ENCODE peak calls at places on chromosome 1, in four cellular contexts. One of them, this sample, is unnamed. For H3K9me3, H3K4me1 and H3K36me3, the result is how much of the 10 kb centered on the place peaks cover.

GRCh38 chr1:160646711-160647328 is at the start of gene SLAMF1:
- DNase-seq in right lobe of liver: no peak
- DNase-seq in fibroblast of lung: no peak
- DNase-seq in aorta: peak
- DNase-seq in this sample: no peak

GRCh38 chr1:229691362-229691761 is 65.3 kb downstream of the URB2 start:
- DNase-seq in right lobe of liver: no peak
- DNase-seq in fibroblast of lung: no peak
- DNase-seq in aorta: no peak
- DNase-seq in this sample: no peak

GRCh38 chr1:228870041-228870713 is 134.9 kb downstream of the RHOU start:
- DNase-seq in right lobe of liver: no peak
- DNase-seq in fibroblast of lung: peak
- DNase-seq in aorta: no peak
- DNase-seq in this sample: no peak

GRCh38 chr1:21579788-21580187 is 70.6 kb downstream of the ALPL start:
- DNase-seq in fibroblast of lung: no peak
- DNase-seq in right lobe of liver: no peak
- DNase-seq in aorta: no peak
- DNase-seq in this sample: no peak

GRCh38 chr1:248670003-248670402 is 14.7 kb upstream of the OR2T27 start:
- DNase-seq in right lobe of liver: no peak
- DNase-seq in fibroblast of lung: peak
- DNase-seq in aorta: no peak
- DNase-seq in this sample: no peak

GRCh38 chr1:53285969-53286760 is 41.7 kb downstream of the LRP8 start:
- DNase-seq in fibroblast of lung: no peak
- DNase-seq in right lobe of liver: no peak
- DNase-seq in aorta: no peak
- DNase-seq in this sample: peak

GRCh38 chr1:160625725-160626498 is 20.9 kb downstream of the SLAMF1 start:
- DNase-seq in fibroblast of lung: no peak
- DNase-seq in aorta: no peak
- DNase-seq in right lobe of liver: no peak
- DNase-seq in this sample: no peak

GRCh38 chr1:243343970-243344749 is 88.3 kb downstream of the SDCCAG8 start:
- DNase-seq in aorta: no peak
- DNase-seq in right lobe of liver: no peak
- DNase-seq in fibroblast of lung: peak
- DNase-seq in this sample: no peak

GRCh38 chr1:192530254-192530653 is 45.3 kb upstream of the RGS1 start:
- DNase-seq in right lobe of liver: no peak
- DNase-seq in fibroblast of lung: peak
- DNase-seq in aorta: no peak
- DNase-seq in this sample: no peak

GRCh38 chr1:59081795-59082194 is 215.1 kb upstream of the FGGY start:
- DNase-seq in aorta: no peak
- DNase-seq in fibroblast of lung: no peak
- DNase-seq in right lobe of liver: no peak
- DNase-seq in this sample: no peak

GRCh38 chr1:218101409-218101808 is 183.7 kb upstream of the RRP15 start:
- DNase-seq in fibroblast of lung: no peak
- DNase-seq in aorta: no peak
- DNase-seq in right lobe of liver: no peak
- DNase-seq in this sample: no peak

GRCh38 chr1:224542783-224543440 is 73.2 kb upstream of the CNIH3 start:
- DNase-seq in right lobe of liver: no peak
- DNase-seq in fibroblast of lung: peak
- DNase-seq in aorta: no peak
- DNase-seq in this sample: no peak

GRCh38 chr1:43509007-43509739 is 21.5 kb upstream of the PTPRF start:
- DNase-seq in aorta: no peak
- DNase-seq in fibroblast of lung: no peak
- DNase-seq in right lobe of liver: no peak
- DNase-seq in this sample: no peak

GRCh38 chr1:178886551-178886950 is 15.7 kb upstream of the ANGPTL1 start:
- DNase-seq in aorta: no peak
- DNase-seq in fibroblast of lung: no peak
- DNase-seq in right lobe of liver: no peak
- DNase-seq in this sample: no peak

GRCh38 chr1:44775078-44775929 is at the start of gene RPS8:
- DNase-seq in fibroblast of lung: peak
- DNase-seq in aorta: peak
- DNase-seq in right lobe of liver: peak
- DNase-seq in this sample: peak

GRCh38 chr1:245765241-245766000 is 610.6 kb downstream of the KIF26B start:
- DNase-seq in right lobe of liver: no peak
- DNase-seq in fibroblast of lung: peak
- DNase-seq in aorta: no peak
- DNase-seq in this sample: no peak

GRCh38 chr1:201025571-201026002 is 2.1 kb upstream of the KIF21B start:
- DNase-seq in fibroblast of lung: peak
- DNase-seq in aorta: peak
- DNase-seq in right lobe of liver: no peak
- DNase-seq in this sample: peak

GRCh38 chr1:150558761-150559626 is 9.8 kb downstream of the ADAMTSL4 start:
- DNase-seq in fibroblast of lung: no peak
- DNase-seq in right lobe of liver: peak
- DNase-seq in aorta: peak
- DNase-seq in this sample: peak

GRCh38 chr1:25206201-25206600 is 26.1 kb downstream of the SYF2 start:
- DNase-seq in right lobe of liver: no peak
- DNase-seq in aorta: no peak
- DNase-seq in fibroblast of lung: no peak
- DNase-seq in this sample: no peak

GRCh38 chr1:69328186-69328585 is 239.5 kb upstream of the LRRC7 start:
- DNase-seq in fibroblast of lung: no peak
- DNase-seq in aorta: no peak
- DNase-seq in right lobe of liver: no peak
- DNase-seq in this sample: no peak
- H3K9me3 ChIP-seq in fibroblast of lung: under half
- H3K9me3 ChIP-seq in aorta: under half
- H3K9me3 ChIP-seq in right lobe of liver: under half
- H3K9me3 ChIP-seq in this sample: under half

DNA sequence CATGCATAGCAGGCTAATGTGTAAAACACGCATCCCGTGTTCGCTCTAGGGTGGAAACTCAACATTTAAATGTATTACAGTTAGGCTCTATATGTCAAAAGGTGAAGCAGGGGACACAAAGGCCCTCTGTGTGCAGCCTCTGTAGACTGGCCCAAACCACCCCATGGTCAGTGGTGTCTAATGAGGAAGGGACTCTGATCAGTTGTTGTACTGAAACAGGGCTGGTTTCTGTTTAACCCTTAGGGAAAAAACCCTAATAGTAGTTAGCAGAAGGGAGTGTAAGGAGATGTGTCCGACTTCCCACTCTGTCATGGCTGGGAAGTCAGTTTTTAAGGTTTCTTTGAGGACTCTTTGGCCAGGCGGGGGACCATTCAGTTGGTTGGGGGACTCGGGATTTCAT is 21.5 kb upstream of the CD2 start:
- DNase-seq in fibroblast of lung: no peak
- DNase-seq in aorta: no peak
- DNase-seq in right lobe of liver: no peak
- DNase-seq in this sample: no peak
- H3K4me1 ChIP-seq in fibroblast of lung: under half
- H3K4me1 ChIP-seq in aorta: under half
- H3K4me1 ChIP-seq in right lobe of liver: under half
- H3K4me1 ChIP-seq in this sample: under half

GRCh38 chr1:183977717-183978116 is 59.8 kb downstream of the COLGALT2 start:
- DNase-seq in right lobe of liver: no peak
- DNase-seq in fibroblast of lung: no peak
- DNase-seq in aorta: no peak
- DNase-seq in this sample: no peak
- H3K36me3 ChIP-seq in right lobe of liver: under half
- H3K36me3 ChIP-seq in fibroblast of lung: under half
- H3K36me3 ChIP-seq in aorta: under half
- H3K36me3 ChIP-seq in this sample: under half

GRCh38 chr1:155694167-155694566 is 5.3 kb downstream of the DAP3 start:
- DNase-seq in fibroblast of lung: no peak
- DNase-seq in aorta: no peak
- DNase-seq in right lobe of liver: no peak
- DNase-seq in this sample: no peak
- H3K9me3 ChIP-seq in fibroblast of lung: under half
- H3K9me3 ChIP-seq in aorta: under half
- H3K9me3 ChIP-seq in right lobe of liver: under half
- H3K9me3 ChIP-seq in this sample: under half

GRCh38 chr1:54338479-54338878 is 67.7 kb downstream of the SSBP3 start:
- DNase-seq in aorta: no peak
- DNase-seq in fibroblast of lung: no peak
- DNase-seq in right lobe of liver: no peak
- DNase-seq in this sample: no peak
- H3K4me1 ChIP-seq in aorta: under half
- H3K4me1 ChIP-seq in fibroblast of lung: under half
- H3K4me1 ChIP-seq in right lobe of liver: under half
- H3K4me1 ChIP-seq in this sample: under half

GRCh38 chr1:216905781-216906180 is 182.6 kb upstream of the ESRRG start:
- DNase-seq in aorta: no peak
- DNase-seq in fibroblast of lung: no peak
- DNase-seq in right lobe of liver: no peak
- DNase-seq in this sample: no peak
- H3K36me3 ChIP-seq in aorta: under half
- H3K36me3 ChIP-seq in fibroblast of lung: under half
- H3K36me3 ChIP-seq in right lobe of liver: under half
- H3K36me3 ChIP-seq in this sample: under half

GRCh38 chr1:152227310-152227928 is 3.4 kb upstream of the HRNR start:
- DNase-seq in aorta: no peak
- DNase-seq in right lobe of liver: no peak
- DNase-seq in fibroblast of lung: peak
- DNase-seq in this sample: no peak

GRCh38 chr1:152224093-152224492 is at the start of gene HRNR:
- DNase-seq in aorta: no peak
- DNase-seq in right lobe of liver: no peak
- DNase-seq in fibroblast of lung: no peak
- DNase-seq in this sample: no peak

GRCh38 chr1:152225678-152226077 is 1.7 kb upstream of the HRNR start:
- DNase-seq in fibroblast of lung: no peak
- DNase-seq in aorta: no peak
- DNase-seq in right lobe of liver: no peak
- DNase-seq in this sample: no peak

DNA sequence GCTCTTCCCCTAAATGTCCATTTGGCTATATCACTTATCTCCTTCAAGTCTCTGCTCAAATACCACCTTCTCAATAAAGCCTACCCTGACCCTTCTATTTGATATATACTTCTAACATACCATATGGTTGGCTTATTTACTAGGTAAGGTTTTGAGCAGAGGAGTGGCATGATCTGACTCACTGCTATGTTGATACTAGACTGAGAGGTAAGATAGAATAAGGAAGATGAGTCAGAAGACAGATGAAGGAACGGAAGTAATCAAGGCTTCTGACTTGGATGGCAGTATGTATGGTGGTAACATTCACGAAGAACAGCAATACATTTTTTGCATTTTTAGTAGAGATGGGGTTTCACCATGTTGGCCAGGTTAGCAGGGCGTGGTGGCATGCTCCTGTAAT is 4.8 kb upstream of the HRNR start:
- DNase-seq in right lobe of liver: no peak
- DNase-seq in fibroblast of lung: no peak
- DNase-seq in aorta: no peak
- DNase-seq in this sample: no peak
- H3K9me3 ChIP-seq in right lobe of liver: under half
- H3K9me3 ChIP-seq in fibroblast of lung: under half
- H3K9me3 ChIP-seq in aorta: under half
- H3K9me3 ChIP-seq in this sample: under half

DNA sequence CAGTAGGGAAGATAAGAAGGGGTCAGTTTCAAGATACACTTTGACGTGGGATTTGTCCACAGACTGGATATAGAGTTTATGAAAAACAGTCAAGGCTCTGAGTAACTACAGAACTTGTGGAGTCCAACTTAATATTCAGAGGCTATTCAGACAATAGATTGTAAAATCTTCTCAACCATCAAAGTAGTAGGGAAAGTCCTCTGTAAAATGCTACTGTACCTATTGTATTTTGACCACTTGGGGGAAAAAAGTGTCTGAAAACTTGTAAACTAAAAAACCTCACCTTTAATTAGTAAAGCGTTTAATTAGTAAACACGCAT is 10.5 kb downstream of the PTP4A2 start:
- DNase-seq in right lobe of liver: no peak
- DNase-seq in aorta: no peak
- DNase-seq in fibroblast of lung: no peak
- DNase-seq in this sample: no peak
- H3K4me1 ChIP-seq in right lobe of liver: under half
- H3K4me1 ChIP-seq in aorta: under half
- H3K4me1 ChIP-seq in fibroblast of lung: under half
- H3K4me1 ChIP-seq in this sample: under half

GRCh38 chr1:35629051-35629450 is 12.3 kb downstream of the PSMB2 start:
- DNase-seq in fibroblast of lung: no peak
- DNase-seq in aorta: no peak
- DNase-seq in right lobe of liver: no peak
- DNase-seq in this sample: no peak
- H3K36me3 ChIP-seq in fibroblast of lung: under half
- H3K36me3 ChIP-seq in aorta: under half
- H3K36me3 ChIP-seq in right lobe of liver: under half
- H3K36me3 ChIP-seq in this sample: under half

DNA sequence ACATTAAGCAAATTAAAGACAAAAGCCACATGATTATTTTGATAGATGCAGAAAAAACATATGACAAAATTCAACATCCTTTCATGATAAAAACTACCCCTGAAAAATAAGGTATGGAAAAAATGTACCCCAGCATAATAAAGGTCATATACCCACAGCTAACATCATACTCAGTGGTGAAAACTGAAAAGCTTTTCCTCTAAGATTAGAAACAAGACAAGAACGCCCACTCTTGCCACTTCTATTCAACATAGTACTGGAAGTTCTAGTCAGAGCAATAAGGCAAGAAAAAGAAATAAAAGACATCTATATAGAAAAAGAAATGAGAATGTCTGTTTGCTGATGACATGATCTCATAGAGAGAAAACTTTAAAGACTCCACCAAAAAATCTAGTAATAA is 20.7 kb downstream of the ERO1B start:
- DNase-seq in fibroblast of lung: no peak
- DNase-seq in aorta: no peak
- DNase-seq in right lobe of liver: no peak
- DNase-seq in this sample: no peak
- H3K9me3 ChIP-seq in fibroblast of lung: under half
- H3K9me3 ChIP-seq in aorta: under half
- H3K9me3 ChIP-seq in right lobe of liver: under half
- H3K9me3 ChIP-seq in this sample: under half